ENCODE peak calls at places on chromosomes 4 and X, in five cellular contexts. One of them, this sample, is unnamed.

GRCh38 chrX:75522565-75523411 is at the start of gene ZDHHC15:
- DNase-seq in astrocyte: peak; percentile 45
- DNase-seq in IMR-90: no peak
- DNase-seq in HepG2: no peak
- DNase-seq in GM23248: peak; percentile 36
- DNase-seq in this sample: peak; percentile 1

GRCh38 chr4:15653864-15654391 is 1.2 kb downstream of the FBXL5 start:
- DNase-seq in HepG2: peak; percentile 31
- DNase-seq in astrocyte: peak; percentile 71
- DNase-seq in IMR-90: peak; percentile 65
- DNase-seq in GM23248: peak; percentile 77
- DNase-seq in this sample: peak; percentile 32

GRCh38 chr4:95120456-95120855 is 362.7 kb downstream of the BMPR1B start:
- DNase-seq in IMR-90: no peak
- DNase-seq in astrocyte: no peak
- DNase-seq in GM23248: no peak
- DNase-seq in HepG2: no peak
- DNase-seq in this sample: no peak

GRCh38 chr4:92303621-92304027 is at the start of gene GRID2:
- DNase-seq in GM23248: peak; percentile 6
- DNase-seq in HepG2: no peak
- DNase-seq in astrocyte: peak; percentile 6
- DNase-seq in IMR-90: peak; percentile 2
- DNase-seq in this sample: peak; percentile 44

GRCh38 chr4:59818656-59819055 is 1381.5 kb upstream of the ADGRL3 start:
- DNase-seq in astrocyte: peak; percentile 5
- DNase-seq in HepG2: no peak
- DNase-seq in IMR-90: no peak
- DNase-seq in GM23248: no peak
- DNase-seq in this sample: peak; percentile 46

GRCh38 chr4:92968996-92969395 is 665.2 kb downstream of the GRID2 start:
- DNase-seq in IMR-90: no peak
- DNase-seq in HepG2: no peak
- DNase-seq in GM23248: no peak
- DNase-seq in astrocyte: no peak
- DNase-seq in this sample: no peak

GRCh38 chrX:73289039-73289438 is 74.4 kb upstream of the NAP1L2 start:
- DNase-seq in IMR-90: no peak
- DNase-seq in GM23248: peak; percentile 0
- DNase-seq in HepG2: no peak
- DNase-seq in astrocyte: no peak
- DNase-seq in this sample: no peak

GRCh38 chr4:83686166-83686565 is 150.3 kb downstream of the GPAT3 start:
- DNase-seq in GM23248: peak; percentile 92
- DNase-seq in HepG2: no peak
- DNase-seq in IMR-90: peak; percentile 22
- DNase-seq in astrocyte: no peak
- DNase-seq in this sample: peak; percentile 84

GRCh38 chr4:85147481-85148076 is 181.1 kb upstream of the WDFY3 start:
- DNase-seq in HepG2: peak; percentile 50
- DNase-seq in IMR-90: peak; percentile 54
- DNase-seq in astrocyte: peak; percentile 35
- DNase-seq in GM23248: peak; percentile 78
- DNase-seq in this sample: peak; percentile 68

GRCh38 chrX:46382595-46382994 is 162.6 kb downstream of the ZNF674 start:
- DNase-seq in GM23248: no peak
- DNase-seq in astrocyte: no peak
- DNase-seq in HepG2: no peak
- DNase-seq in IMR-90: no peak
- DNase-seq in this sample: no peak

GRCh38 chr4:18934197-18934596 is 912.6 kb upstream of the LCORL start:
- DNase-seq in HepG2: no peak
- DNase-seq in GM23248: peak; percentile 4
- DNase-seq in astrocyte: no peak
- DNase-seq in IMR-90: no peak
- DNase-seq in this sample: peak; percentile 33

GRCh38 chrX:17689971-17690409 is 47.3 kb upstream of the SCML1 start:
- DNase-seq in IMR-90: peak; percentile 72
- DNase-seq in astrocyte: peak; percentile 40
- DNase-seq in HepG2: peak; percentile 35
- DNase-seq in GM23248: peak; percentile 66
- DNase-seq in this sample: peak; percentile 77

GRCh38 chr4:37827030-37827705 is 682 bp downstream of the PGM2 start:
- DNase-seq in HepG2: no peak
- DNase-seq in GM23248: peak; percentile 14
- DNase-seq in astrocyte: peak; percentile 50
- DNase-seq in IMR-90: peak; percentile 61
- DNase-seq in this sample: peak; percentile 75

GRCh38 chrX:40041915-40042314 is 55.8 kb downstream of the BCOR start:
- DNase-seq in GM23248: no peak
- DNase-seq in HepG2: no peak
- DNase-seq in IMR-90: no peak
- DNase-seq in astrocyte: no peak
- DNase-seq in this sample: no peak

GRCh38 chr4:147560632-147561031 is 56.6 kb upstream of the TMEM184C start:
- DNase-seq in IMR-90: peak; percentile 82
- DNase-seq in astrocyte: no peak
- DNase-seq in HepG2: no peak
- DNase-seq in GM23248: peak; percentile 77
- DNase-seq in this sample: peak; percentile 28

GRCh38 chrX:153793291-153793690 is 884 bp downstream of the IDH3G start:
- DNase-seq in astrocyte: no peak
- DNase-seq in IMR-90: no peak
- DNase-seq in GM23248: no peak
- DNase-seq in HepG2: no peak
- DNase-seq in this sample: no peak

GRCh38 chrX:31260351-31260750 is 188.5 kb upstream of the FTHL17 start:
- DNase-seq in astrocyte: peak; percentile 79
- DNase-seq in GM23248: no peak
- DNase-seq in HepG2: no peak
- DNase-seq in IMR-90: no peak
- DNase-seq in this sample: no peak

GRCh38 chr4:38025665-38026064 is 65.5 kb downstream of the PTTG2 start:
- DNase-seq in GM23248: no peak
- DNase-seq in HepG2: no peak
- DNase-seq in astrocyte: no peak
- DNase-seq in IMR-90: no peak
- DNase-seq in this sample: no peak

GRCh38 chr4:149108626-149109025 is 666.4 kb upstream of the NR3C2 start:
- DNase-seq in HepG2: no peak
- DNase-seq in astrocyte: peak; percentile 9
- DNase-seq in IMR-90: peak; percentile 58
- DNase-seq in GM23248: peak; percentile 38
- DNase-seq in this sample: peak; percentile 11

GRCh38 chr4:73732759-73733431 is 7.5 kb upstream of the CXCL8 start:
- DNase-seq in astrocyte: no peak
- DNase-seq in HepG2: no peak
- DNase-seq in IMR-90: no peak
- DNase-seq in GM23248: no peak
- DNase-seq in this sample: peak; percentile 7

GRCh38 chrX:74422576-74423288 is 1.4 kb downstream of the SLC16A2 start:
- DNase-seq in astrocyte: peak; percentile 54
- DNase-seq in IMR-90: peak; percentile 66
- DNase-seq in GM23248: peak; percentile 80
- DNase-seq in HepG2: peak; percentile 4
- DNase-seq in this sample: no peak

GRCh38 chr4:8580321-8581093 is at the start of gene GPR78:
- DNase-seq in GM23248: peak; percentile 71
- DNase-seq in HepG2: no peak
- DNase-seq in IMR-90: peak; percentile 49
- DNase-seq in astrocyte: peak; percentile 38
- DNase-seq in this sample: peak; percentile 20

GRCh38 chr4:40718571-40718970 is 31.2 kb upstream of the NSUN7 start:
- DNase-seq in HepG2: no peak
- DNase-seq in GM23248: no peak
- DNase-seq in astrocyte: no peak
- DNase-seq in IMR-90: no peak
- DNase-seq in this sample: peak; percentile 12

GRCh38 chr4:1058997-1059665 is 47.7 kb downstream of the FGFRL1 start:
- DNase-seq in HepG2: no peak
- DNase-seq in GM23248: no peak
- DNase-seq in astrocyte: no peak
- DNase-seq in IMR-90: no peak
- DNase-seq in this sample: no peak

GRCh38 chr4:46994007-46994405 is 625 bp upstream of the GABRA4 start:
- DNase-seq in GM23248: no peak
- DNase-seq in IMR-90: peak; percentile 8
- DNase-seq in HepG2: no peak
- DNase-seq in astrocyte: peak; percentile 2
- DNase-seq in this sample: no peak

GRCh38 chrX:24482823-24483410 is 17.8 kb downstream of the PDK3 start:
- DNase-seq in IMR-90: no peak
- DNase-seq in GM23248: no peak
- DNase-seq in astrocyte: no peak
- DNase-seq in HepG2: no peak
- DNase-seq in this sample: no peak

GRCh38 chrX:131778269-131779218 is 234.7 kb downstream of the OR13H1 start:
- DNase-seq in IMR-90: peak; percentile 76
- DNase-seq in GM23248: no peak
- DNase-seq in astrocyte: peak; percentile 40
- DNase-seq in HepG2: no peak
- DNase-seq in this sample: peak; percentile 25
- H3K9ac ChIP-seq in IMR-90: peak overlapping the region; percentile 93
- H3K9ac ChIP-seq in GM23248: no peak overlapping the region
- H3K9ac ChIP-seq in astrocyte: no peak overlapping the region
- H3K9ac ChIP-seq in HepG2: no peak overlapping the region
- H3K9ac ChIP-seq in this sample: no peak overlapping the region

DNA sequence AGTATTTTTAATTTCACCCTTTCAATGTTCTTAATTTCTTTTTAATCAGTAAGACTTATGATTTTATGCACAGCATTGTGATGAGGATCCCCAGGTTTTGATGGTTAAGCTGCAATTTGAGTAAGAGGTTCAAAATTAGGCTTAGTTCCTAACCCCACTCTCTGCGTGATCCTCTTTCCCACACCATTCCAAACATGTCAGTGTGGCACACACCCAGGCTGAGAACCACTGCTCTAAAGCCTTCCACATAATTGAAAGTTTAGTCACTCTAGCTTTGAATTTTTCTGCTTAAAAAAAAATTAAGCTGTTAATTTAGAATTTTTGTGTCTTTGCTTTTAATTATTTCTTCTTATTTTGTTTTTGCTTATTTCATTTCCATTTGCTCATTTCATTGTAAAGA is 68.8 kb upstream of the SLC7A11 start:
- DNase-seq in IMR-90: peak; percentile 62
- DNase-seq in GM23248: peak; percentile 88
- DNase-seq in astrocyte: peak; percentile 85
- DNase-seq in HepG2: no peak
- DNase-seq in this sample: no peak
- H2AFZ ChIP-seq in IMR-90: no peak overlapping the region
- H2AFZ ChIP-seq in GM23248: peak overlapping the region; percentile 61
- H2AFZ ChIP-seq in astrocyte: no peak overlapping the region
- H2AFZ ChIP-seq in HepG2: no peak overlapping the region
- H2AFZ ChIP-seq in this sample: no peak overlapping the region

DNA sequence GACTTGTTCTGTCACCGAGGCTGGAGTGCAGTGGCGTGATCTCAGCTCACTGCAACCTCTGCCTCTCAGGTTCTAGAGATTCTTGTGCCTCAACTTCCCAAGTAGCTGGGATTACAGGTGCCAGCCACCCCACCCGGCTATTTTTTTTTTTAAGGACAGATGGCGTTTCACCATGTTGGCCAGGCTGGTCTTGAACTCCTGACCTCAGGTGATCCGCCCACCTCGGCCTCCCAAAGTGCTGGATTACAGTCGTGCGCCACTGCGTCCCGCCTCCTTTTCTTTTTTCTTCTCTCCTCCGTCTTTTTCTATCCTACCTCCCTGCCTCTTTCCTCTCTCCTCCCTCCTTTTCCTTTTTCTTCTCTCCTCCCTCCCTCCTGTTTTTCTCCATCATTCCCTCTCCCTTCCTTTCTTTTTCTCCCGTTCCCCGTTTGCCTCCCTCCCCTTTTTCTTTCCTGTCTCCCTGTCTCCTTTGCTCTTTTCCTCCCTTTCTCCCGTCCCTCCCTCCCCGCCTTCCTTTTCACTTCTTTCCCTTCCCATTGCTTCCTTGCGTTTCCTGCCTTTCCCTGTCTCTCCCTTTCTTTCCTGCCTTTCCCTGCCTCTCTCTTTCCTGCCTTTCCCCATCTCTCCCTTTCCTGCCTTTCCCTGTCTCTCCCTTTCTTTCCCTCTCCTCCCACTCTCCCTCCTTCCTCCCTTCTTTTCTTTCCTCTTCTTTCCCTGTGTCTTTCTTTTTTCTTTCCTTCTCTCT is 2.1 kb upstream of the SLC25A6 start:
- DNase-seq in HepG2: no peak
- DNase-seq in IMR-90: no peak
- DNase-seq in astrocyte: no peak
- DNase-seq in GM23248: no peak
- DNase-seq in this sample: no peak
- H3K4me2 ChIP-seq in HepG2: peak overlapping the region; percentile 18
- H3K4me2 ChIP-seq in IMR-90: no peak overlapping the region
- H3K4me2 ChIP-seq in astrocyte: peak overlapping the region; percentile 93
- H3K4me2 ChIP-seq in GM23248: peak overlapping the region; percentile 97
- H3K4me2 ChIP-seq in this sample: peak overlapping the region; percentile 89

GRCh38 chr4:125368684-125369083 is 53.9 kb downstream of the FAT4 start:
- DNase-seq in GM23248: peak; percentile 72
- DNase-seq in IMR-90: peak; percentile 84
- DNase-seq in HepG2: no peak
- DNase-seq in astrocyte: peak; percentile 87
- DNase-seq in this sample: peak; percentile 66
- H3K9ac ChIP-seq in GM23248: peak overlapping the region; percentile 67
- H3K9ac ChIP-seq in IMR-90: peak overlapping the region; percentile 15
- H3K9ac ChIP-seq in HepG2: no peak overlapping the region
- H3K9ac ChIP-seq in astrocyte: peak overlapping the region; percentile 66
- H3K9ac ChIP-seq in this sample: no peak overlapping the region

DNA sequence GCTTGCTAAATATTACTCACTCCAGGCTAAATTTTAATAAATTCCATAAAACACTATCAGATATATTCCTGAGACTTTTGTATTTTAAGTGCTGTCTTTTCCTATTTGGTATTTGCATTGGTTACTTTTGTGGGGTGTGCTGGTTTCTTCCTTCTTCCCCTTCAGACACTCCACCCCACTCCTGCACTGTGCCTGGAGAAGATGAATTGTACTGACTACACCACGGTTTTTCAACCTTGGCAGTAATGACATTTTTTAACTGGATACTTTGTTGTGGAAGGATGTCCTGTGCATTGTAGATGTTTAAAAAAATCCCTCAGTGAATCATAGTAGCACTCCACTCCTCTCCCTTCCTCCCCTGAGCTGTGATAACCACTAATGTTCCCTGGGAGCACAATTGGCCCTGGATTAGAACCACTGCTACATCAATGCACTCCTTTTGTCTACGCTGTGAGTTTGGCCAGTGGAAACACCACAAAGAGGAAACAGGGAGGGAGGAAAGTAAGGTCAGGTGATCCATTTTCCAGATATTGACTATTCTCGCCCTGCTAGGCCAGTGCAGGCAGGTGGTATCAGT is 36.3 kb downstream of the SNCA start:
- DNase-seq in HepG2: no peak
- DNase-seq in GM23248: no peak
- DNase-seq in IMR-90: peak; percentile 5
- DNase-seq in astrocyte: peak; percentile 86
- DNase-seq in this sample: peak; percentile 42
- H2AFZ ChIP-seq in HepG2: no peak overlapping the region
- H2AFZ ChIP-seq in GM23248: no peak overlapping the region
- H2AFZ ChIP-seq in IMR-90: no peak overlapping the region
- H2AFZ ChIP-seq in astrocyte: peak overlapping the region; percentile 70
- H2AFZ ChIP-seq in this sample: peak overlapping the region; percentile 44